ENCODE peak calls at places on chromosomes 3 and 15, in eight cellular contexts. K, X, F, B, E, Y, M and R are unnamed samples.

GRCh38 chr15:96330064-96330449 is 443 bp upstream of the NR2F2 start:
- DNase-seq in M (peak; percentile 83), K (peak; percentile 64), E (no peak), X (no peak), F (no peak), Y (no peak), B (peak; percentile 43), R (peak; percentile 63)

GRCh38 chr15:100211855-100212850 is 129.6 kb downstream of the ADAMTS17 start:
- DNase-seq in X (no peak), E (no peak), B (no peak), Y (no peak), F (peak; percentile 16), K (peak; percentile 30), M (no peak), R (peak; percentile 83)

GRCh38 chr3:160950542-160950941 is 154.6 kb downstream of the B3GALNT1 start:
- DNase-seq in K (no peak), Y (no peak), F (no peak), B (no peak), M (no peak), E (no peak), X (no peak), R (no peak)

GRCh38 chr3:17130956-17131355 is 246.2 kb downstream of the PLCL2 start:
- DNase-seq in X (no peak), Y (no peak), B (no peak), K (no peak), F (no peak), E (no peak), M (no peak), R (no peak)

GRCh38 chr15:64653757-64654156 is 121.6 kb downstream of the RBPMS2 start:
- DNase-seq in X (no peak), F (no peak), M (peak; percentile 17), Y (no peak), K (no peak), E (no peak), B (no peak), R (no peak)

GRCh38 chr3:9951962-9952805 is at the start of gene PRRT3:
- DNase-seq in F (peak; percentile 73), Y (no peak), E (peak; percentile 62), B (peak; percentile 76), K (peak; percentile 39), X (no peak), M (peak; percentile 35), R (peak; percentile 62)

GRCh38 chr15:39149636-39150035 is 431.2 kb upstream of the THBS1 start:
- DNase-seq in E (no peak), Y (no peak), K (no peak), B (no peak), X (no peak), M (no peak), F (no peak), R (no peak)

GRCh38 chr15:66394472-66394871 is 7.8 kb downstream of the MAP2K1 start:
- DNase-seq in X (no peak), M (no peak), B (no peak), F (no peak), K (no peak), E (no peak), Y (no peak), R (no peak)

GRCh38 chr15:42444415-42445063 is 46.4 kb downstream of the ZNF106 start:
- DNase-seq in E (no peak), M (no peak), K (no peak), X (no peak), Y (no peak), B (no peak), F (no peak), R (peak; percentile 43)

GRCh38 chr15:92155941-92156340 is 237.7 kb upstream of the ST8SIA2 start:
- DNase-seq in M (no peak), X (no peak), F (no peak), E (no peak), Y (no peak), B (no peak), K (no peak), R (no peak)